ENCODE peak calls at places on chromosome 4, in five cellular contexts. F is tibial nerve; J is heart left ventricle; M is CD4-positive, alpha-beta T cell; N is kidney. A is an unnamed sample. For H3K9me3, the result is how much of the 10 kb centered on the place peaks cover.

GRCh38 chr4:128776794-128777216 is 32.7 kb upstream of the JADE1 start:
- DNase-seq in N (peak), F (no peak), J (peak), M (no peak), A (no peak)

GRCh38 chr4:30718021-30718888 is 1.9 kb upstream of the PCDH7 start:
- DNase-seq in F (no peak), M (no peak), N (peak), J (peak), A (no peak)

GRCh38 chr4:26030260-26030667 is 116.2 kb downstream of the SMIM20 start:
- DNase-seq in M (no peak), J (no peak), N (no peak), F (no peak), A (no peak)

GRCh38 chr4:118920247-118920646 is 31.6 kb downstream of the SYNPO2 start:
- DNase-seq in M (no peak), F (no peak), N (no peak), J (peak), A (no peak)

GRCh38 chr4:186596850-186597390 is 41.6 kb upstream of the MTNR1A start:
- DNase-seq in M (no peak), N (no peak), F (no peak), J (no peak), A (no peak)

GRCh38 chr4:109921384-109921808 is 8.7 kb downstream of the EGF start:
- DNase-seq in N (no peak), M (no peak), J (no peak), F (no peak), A (no peak)

GRCh38 chr4:141730805-141731204 is 94.4 kb downstream of the IL15 start:
- DNase-seq in M (no peak), J (no peak), F (no peak), N (no peak), A (no peak)

GRCh38 chr4:164224871-164225270 is 529.1 kb upstream of the SMIM31 start:
- DNase-seq in N (no peak), J (no peak), F (no peak), M (no peak), A (no peak)

GRCh38 chr4:110073045-110073845 is 125.2 kb downstream of the ELOVL6 start:
- DNase-seq in M (no peak), N (no peak), J (peak), F (no peak), A (no peak)

GRCh38 chr4:125316781-125317525 is 2.2 kb downstream of the FAT4 start:
- DNase-seq in J (peak), N (peak), M (no peak), F (peak), A (no peak)

GRCh38 chr4:139876328-139876941 is 210.8 kb downstream of the MGST2 start:
- DNase-seq in M (no peak), J (no peak), N (no peak), F (no peak), A (no peak)

GRCh38 chr4:101229116-101229515 is 118.2 kb downstream of the PPP3CA start:
- DNase-seq in N (no peak), M (no peak), J (no peak), F (no peak), A (no peak)

GRCh38 chr4:110510955-110511544 is 35.1 kb downstream of the ENPEP start:
- DNase-seq in F (no peak), M (no peak), N (no peak), J (no peak), A (no peak)

DNA sequence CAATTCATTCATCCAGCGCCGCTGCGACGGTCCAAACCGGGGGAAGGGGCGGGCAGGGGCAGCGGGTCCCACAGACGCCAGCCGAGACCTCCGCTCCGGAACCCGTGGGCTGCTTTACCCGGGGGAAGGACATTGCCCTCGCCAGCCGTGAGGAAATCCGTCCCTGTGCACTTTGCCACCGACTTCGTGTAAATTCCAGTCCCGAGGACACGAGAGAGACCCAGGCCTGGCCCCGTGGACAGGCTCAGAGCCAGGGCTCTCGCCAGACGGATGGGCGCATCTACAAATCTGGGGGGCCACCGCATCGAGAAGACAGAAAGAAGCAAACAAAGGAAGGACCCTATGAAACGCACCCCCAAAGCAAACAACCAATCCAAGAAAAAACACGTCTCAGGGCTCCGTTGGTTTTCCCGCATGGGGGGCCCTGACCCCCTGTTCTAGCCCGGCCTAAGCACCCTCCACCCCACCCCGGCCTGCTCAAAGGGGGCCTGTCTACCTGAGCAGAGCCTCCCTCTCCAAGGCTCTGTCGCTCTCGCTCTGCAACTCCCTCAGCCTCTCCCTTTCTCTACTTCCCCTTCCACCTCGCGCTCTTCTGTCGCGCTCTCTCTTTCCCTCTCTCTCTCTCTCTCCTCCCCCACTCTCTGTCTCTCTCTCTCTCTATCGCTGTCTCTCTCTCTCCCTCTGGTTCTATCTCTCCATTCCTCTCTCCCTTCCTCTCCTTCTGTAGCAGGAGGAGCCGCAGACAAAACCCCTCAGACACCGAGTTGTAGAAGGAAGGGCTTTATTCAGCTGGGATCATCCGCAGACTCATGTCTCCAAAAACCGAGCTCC is 11.3 kb downstream of the FRG2 start:
- DNase-seq in M (no peak), N (no peak), J (no peak), F (no peak), A (no peak)
- H3K9me3 ChIP-seq in M (under half), N (under half), J (under half), F (under half), A (under half)

GRCh38 chr4:656651-657337 is 17.3 kb downstream of the ATP5ME start:
- DNase-seq in M (no peak), J (no peak), F (no peak), N (peak), A (no peak)

GRCh38 chr4:658681-659667 is 15.1 kb downstream of the ATP5ME start:
- DNase-seq in N (peak), J (no peak), M (no peak), F (no peak), A (no peak)

GRCh38 chr4:659851-660250 is 14.2 kb downstream of the ATP5ME start:
- DNase-seq in N (no peak), F (no peak), J (no peak), M (no peak), A (no peak)

GRCh38 chr4:657338-658030 is 16.6 kb downstream of the ATP5ME start:
- DNase-seq in N (peak), J (no peak), M (no peak), F (no peak), A (no peak)

DNA sequence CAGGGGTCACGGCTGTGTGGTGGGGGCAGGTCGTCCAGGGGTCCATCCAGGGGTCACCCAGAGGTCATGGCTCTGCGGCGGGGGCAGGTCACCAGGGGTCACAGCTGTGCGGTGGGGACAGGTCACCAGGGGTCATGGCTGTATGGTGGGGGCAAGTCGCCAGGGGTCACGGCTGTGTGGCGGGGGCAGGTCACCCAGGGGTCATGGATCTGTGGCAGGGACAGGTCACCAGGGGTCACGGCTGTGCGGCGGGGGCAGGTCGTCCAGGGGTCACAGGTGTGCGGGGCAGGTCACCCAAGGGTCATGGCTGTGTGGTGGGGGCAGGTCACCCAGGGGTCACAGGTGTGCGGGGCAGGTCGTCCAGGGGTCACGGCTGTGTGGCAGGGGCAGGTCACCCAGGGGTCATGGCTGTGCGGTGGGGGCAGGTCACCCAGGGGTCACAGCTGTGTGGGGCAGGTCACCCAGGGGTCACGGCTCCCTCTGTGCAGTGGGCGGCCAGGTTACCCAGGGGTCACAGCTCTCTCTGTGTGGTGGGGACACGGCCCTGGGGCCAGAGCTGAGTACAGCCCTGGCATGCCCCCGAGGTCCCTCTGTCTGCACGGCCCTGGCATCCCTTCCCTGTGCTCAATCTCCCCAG is 15.9 kb downstream of the ATP5ME start:
- DNase-seq in M (no peak), F (no peak), J (no peak), N (peak), A (no peak)
- H3K9me3 ChIP-seq in M (under half), F (under half), J (under half), N (under half), A (under half)

DNA sequence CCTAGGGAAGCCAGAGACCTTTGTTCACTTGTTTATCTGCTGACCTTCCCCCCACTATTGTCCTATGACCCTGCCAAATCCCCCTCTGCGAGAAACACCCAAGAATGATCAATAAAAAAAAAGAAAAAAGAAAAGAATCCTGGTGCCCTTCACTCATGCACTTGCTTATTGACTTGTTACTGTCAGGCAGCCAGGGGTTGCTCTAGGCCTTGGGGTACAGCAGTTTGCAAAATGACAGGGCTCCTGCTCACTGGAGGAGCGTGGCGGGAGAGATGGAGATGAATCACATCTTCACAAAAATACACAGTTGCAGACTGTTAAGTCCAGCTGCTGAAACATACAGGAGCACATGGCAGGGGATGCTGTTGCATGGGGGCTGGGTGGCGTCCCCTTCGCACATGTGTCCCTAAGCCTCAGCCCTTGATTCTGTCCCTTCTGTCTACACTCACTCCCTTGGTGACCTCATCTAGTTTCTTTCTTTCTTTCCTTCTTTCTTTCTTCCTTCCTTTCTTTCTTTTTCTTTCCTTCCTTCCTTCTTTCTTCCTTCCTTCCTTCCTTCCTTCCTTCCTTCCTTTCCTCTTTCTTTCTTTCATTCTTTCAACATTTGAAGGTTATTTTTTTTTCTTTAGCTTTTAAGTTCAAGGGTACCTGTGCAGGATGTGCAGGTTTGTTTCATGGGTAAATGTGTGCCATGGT is 16.9 kb upstream of the TMEM271 start:
- DNase-seq in N (no peak), J (no peak), F (no peak), M (no peak), A (no peak)
- H3K9me3 ChIP-seq in N (under half), J (under half), F (under half), M (under half), A (under half)

GRCh38 chr4:33914386-33914785 is 2329.9 kb downstream of the ARAP2 start:
- DNase-seq in F (no peak), M (no peak), J (no peak), N (no peak), A (no peak)
- H3K9me3 ChIP-seq in F (under half), M (under half), J (under half), N (under half), A (under half)

DNA sequence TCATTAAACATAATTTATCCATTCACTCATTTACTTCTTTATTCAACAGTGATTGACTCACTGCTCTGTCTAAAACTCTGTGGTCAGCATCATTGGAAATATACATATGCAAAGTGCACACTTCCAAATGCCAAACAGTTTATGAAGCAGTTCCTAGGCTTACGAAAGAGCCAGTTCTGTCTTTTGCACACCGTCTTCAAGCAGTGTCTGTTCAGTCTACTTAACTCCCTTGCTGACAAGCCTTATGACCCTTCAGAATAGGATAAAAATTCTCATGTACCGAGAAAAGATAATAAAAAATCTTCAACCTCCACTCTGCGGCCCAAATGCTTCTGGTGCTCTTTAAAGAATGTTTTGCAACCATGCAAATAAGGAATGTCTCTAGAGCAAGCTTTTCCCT is 1037.1 kb upstream of the SLIT2 start:
- DNase-seq in J (no peak), N (no peak), M (no peak), F (no peak), A (no peak)
- H3K9me3 ChIP-seq in J (under half), N (under half), M (under half), F (under half), A (under half)

GRCh38 chr4:8557151-8558076 is 22.8 kb upstream of the GPR78 start:
- DNase-seq in J (no peak), M (no peak), N (peak), F (no peak), A (no peak)
- H3K9me3 ChIP-seq in J (under half), M (under half), N (under half), F (under half), A (under half)

DNA sequence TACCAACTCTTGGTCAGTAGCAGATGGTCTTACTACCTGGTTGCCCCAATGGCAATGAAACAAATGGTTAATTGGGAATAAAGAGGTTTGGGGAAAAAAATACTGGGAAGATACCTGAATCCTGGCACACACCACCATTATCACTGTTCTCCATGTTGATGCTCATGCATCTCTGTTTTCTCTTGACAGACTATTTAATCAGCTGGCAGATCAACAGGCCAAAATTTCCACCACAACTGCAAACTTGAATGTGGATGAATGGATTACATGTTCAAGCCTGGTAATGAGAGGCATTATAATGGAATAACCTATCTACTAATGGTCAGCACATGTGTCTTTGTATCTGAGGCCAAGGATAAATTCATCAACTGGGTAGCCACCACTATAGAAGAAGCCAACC is 45.7 kb downstream of the ZNF721 start:
- DNase-seq in F (no peak), N (no peak), M (no peak), J (no peak), A (no peak)
- H3K9me3 ChIP-seq in F (under half), N (half or more), M (half or more), J (half or more), A (half or more)

A was measured in T-helper 17 cell.